ENCODE peak calls at places on chromosomes 3 and 15, in four cellular contexts. V is right lobe of liver, S is RWPE1, I is colonic mucosa. T is an unnamed sample.

GRCh38 chr3:42667523-42668402 is 14.3 kb downstream of the ZBTB47 start:
- DNase-seq in S (no peak), V (no peak), I (no peak), T (no peak)

GRCh38 chr3:70832035-70832795 is 519.8 kb upstream of the MDFIC2 start:
- DNase-seq in S (no peak), V (no peak), I (no peak), T (no peak)

GRCh38 chr3:126917232-126917804 is 65.6 kb upstream of the PLXNA1 start:
- DNase-seq in I (no peak), V (no peak), S (no peak), T (no peak)

GRCh38 chr3:116399701-116400261 is 45.5 kb downstream of the LSAMP start:
- DNase-seq in S (no peak), V (no peak), I (no peak), T (no peak)

GRCh38 chr3:142251951-142252350 is 26.6 kb upstream of the GK5 start:
- DNase-seq in I (no peak), S (no peak), V (no peak), T (no peak)

GRCh38 chr3:52124766-52125165 is 29.5 kb downstream of the POC1A start:
- DNase-seq in I (no peak), V (no peak), S (no peak), T (no peak)

GRCh38 chr3:40317061-40317676 is 7.7 kb downstream of the EIF1B start:
- DNase-seq in S (peak), I (peak), V (no peak), T (peak)

GRCh38 chr15:25329685-25330084 is 109.1 kb downstream of the UBE3A start:
- DNase-seq in S (no peak), I (no peak), V (no peak), T (no peak)

GRCh38 chr3:151439652-151440125 is 21.2 kb downstream of the IGSF10 start:
- DNase-seq in S (peak), V (no peak), I (peak), T (peak)

GRCh38 chr3:8324727-8325126 is 176.9 kb upstream of the LMCD1 start:
- DNase-seq in S (no peak), V (peak), I (no peak), T (peak)

GRCh38 chr15:51382787-51383186 is 41.3 kb downstream of the GLDN start:
- DNase-seq in V (no peak), I (no peak), S (peak), T (peak)
- TF ChIP-seq CTCF in V (peak), I (peak), S (peak), T (peak)

DNA sequence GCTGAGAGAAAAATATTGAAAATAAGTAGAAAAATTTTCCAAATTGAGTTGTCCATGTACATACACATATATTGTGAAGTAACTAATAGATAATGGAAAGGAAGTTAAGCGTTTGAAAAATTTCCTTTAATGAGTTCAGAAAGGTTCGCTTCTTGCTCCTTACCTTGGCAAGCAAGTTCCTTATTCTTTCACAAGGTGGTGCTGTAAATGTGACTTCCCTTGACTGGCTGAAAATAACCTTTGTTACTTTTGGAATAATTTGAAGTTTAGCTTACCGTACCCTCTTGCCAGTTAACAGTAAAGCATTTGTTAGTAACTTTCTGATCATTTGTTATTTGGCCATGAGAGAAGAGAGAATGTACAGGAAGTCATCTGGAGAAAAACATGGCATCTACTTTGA is 41.6 kb downstream of the PYDC2 start:
- DNase-seq in S (peak), V (no peak), I (no peak), T (no peak)
- TF ChIP-seq CTCF in S (no peak), V (peak), I (no peak), T (peak)

GRCh38 chr15:71057581-71057980 is 57.7 kb upstream of the THSD4 start:
- DNase-seq in V (no peak), S (no peak), I (no peak), T (no peak)

GRCh38 chr15:71057143-71057542 is 58.1 kb upstream of the THSD4 start:
- DNase-seq in I (no peak), V (no peak), S (no peak), T (no peak)

GRCh38 chr15:71055461-71055860 is 59.8 kb upstream of the THSD4 start:
- DNase-seq in I (no peak), S (no peak), V (no peak), T (no peak)

GRCh38 chr15:71054286-71054952 is 60.9 kb upstream of the THSD4 start:
- DNase-seq in I (no peak), V (no peak), S (no peak), T (no peak)

GRCh38 chr15:71056111-71056510 is 59.2 kb upstream of the THSD4 start:
- DNase-seq in V (no peak), I (no peak), S (no peak), T (no peak)
- TF ChIP-seq CTCF in V (no peak), I (no peak), S (no peak), T (no peak)

GRCh38 chr3:68861521-68861920 is 70.8 kb downstream of the TAFA4 start:
- DNase-seq in S (no peak), V (no peak), I (no peak), T (no peak)

GRCh38 chr3:68866157-68866556 is 66.2 kb downstream of the TAFA4 start:
- DNase-seq in S (no peak), I (no peak), V (no peak), T (no peak)
- TF ChIP-seq CTCF in S (no peak), I (no peak), V (no peak), T (no peak)

GRCh38 chr3:96214941-96215340 is 599.5 kb upstream of the EPHA6 start:
- DNase-seq in S (no peak), I (no peak), V (no peak), T (no peak)

GRCh38 chr3:96209703-96210102 is 604.7 kb upstream of the EPHA6 start:
- DNase-seq in I (no peak), S (peak), V (no peak), T (peak)

DNA sequence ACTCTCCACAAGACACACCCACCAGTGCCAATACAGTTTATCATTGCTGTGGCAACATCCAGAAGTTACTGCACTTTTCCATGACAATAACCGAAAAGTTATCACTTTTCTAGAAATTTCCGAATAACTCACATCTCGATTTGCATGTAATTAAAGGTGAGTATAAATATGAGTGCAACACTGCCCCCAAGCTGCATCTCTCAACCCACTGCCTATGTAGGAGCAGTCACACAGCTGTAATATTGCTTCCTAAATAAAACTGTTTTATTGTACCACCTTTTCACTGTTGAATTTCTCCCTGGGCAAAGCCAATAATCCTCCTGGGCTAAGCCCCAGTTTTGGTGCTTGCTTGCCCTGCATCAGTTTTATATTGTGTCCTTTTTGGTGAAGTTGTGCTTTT is 601.0 kb upstream of the EPHA6 start:
- DNase-seq in V (no peak), I (no peak), S (no peak), T (no peak)
- TF ChIP-seq CTCF in V (no peak), I (no peak), S (no peak), T (no peak)

GRCh38 chr15:57298843-57299550 is 77.3 kb upstream of the CGNL1 start:
- DNase-seq in V (no peak), I (no peak), S (no peak), T (no peak)

GRCh38 chr15:57296473-57297162 is 79.7 kb upstream of the CGNL1 start:
- DNase-seq in I (peak), S (no peak), V (no peak), T (peak)

GRCh38 chr15:57297163-57297593 is 79.1 kb upstream of the CGNL1 start:
- DNase-seq in I (no peak), S (no peak), V (no peak), T (no peak)

GRCh38 chr15:57297630-57298029 is 78.7 kb upstream of the CGNL1 start:
- DNase-seq in I (no peak), V (no peak), S (no peak), T (no peak)

DNA sequence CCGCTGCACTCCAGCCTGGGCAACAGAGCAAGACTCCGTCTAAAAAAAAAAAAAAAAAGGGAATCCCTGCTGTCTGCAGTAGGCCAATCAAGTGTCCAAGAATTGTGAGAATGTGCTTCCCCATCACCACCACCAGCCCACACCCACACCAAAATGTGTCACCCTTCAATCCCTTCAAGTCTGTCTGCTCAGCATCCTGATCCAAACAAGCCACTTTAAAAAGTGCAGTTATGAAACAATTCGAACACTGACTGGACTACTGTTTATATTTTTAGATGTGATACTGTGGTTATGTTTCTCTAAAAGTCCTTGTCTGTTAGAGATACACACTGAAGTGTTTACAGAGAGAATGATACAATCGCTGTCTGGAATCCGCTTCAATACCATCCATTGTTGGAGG is 78.1 kb upstream of the CGNL1 start:
- DNase-seq in S (no peak), V (no peak), I (no peak), T (no peak)
- TF ChIP-seq CTCF in S (no peak), V (no peak), I (no peak), T (no peak)